ENCODE peak calls at places on chromosomes 16 and 17, in eight cellular contexts. One of them, this sample, is unnamed.

GRCh38 chr16:58679763-58680162 is 4.8 kb downstream of the SLC38A7 start:
- DNase-seq in stimulated activated CD4-positive, alpha-beta T cell treated with anti-CD3 and anti-CD28 coated beads, Interleukin-12 subunit alpha, Interleukin-12 subunit beta, amount 100 ng/mL, for 4 hours: no peak
- DNase-seq in left colon: no peak
- DNase-seq in cerebellar cortex: no peak
- DNase-seq in NCI-H1105: no peak
- DNase-seq in stromal cell of bone marrow: no peak
- DNase-seq in Ammon's horn: no peak
- DNase-seq in fibroblast of the aortic adventitia: no peak
- DNase-seq in this sample: no peak

GRCh38 chr16:25633549-25633948 is 58.2 kb upstream of the HS3ST4 start:
- DNase-seq in stimulated activated CD4-positive, alpha-beta T cell treated with anti-CD3 and anti-CD28 coated beads, Interleukin-12 subunit alpha, Interleukin-12 subunit beta, amount 100 ng/mL, for 4 hours: no peak
- DNase-seq in left colon: no peak
- DNase-seq in cerebellar cortex: no peak
- DNase-seq in NCI-H1105: no peak
- DNase-seq in stromal cell of bone marrow: no peak
- DNase-seq in Ammon's horn: no peak
- DNase-seq in fibroblast of the aortic adventitia: no peak
- DNase-seq in this sample: no peak

GRCh38 chr17:76426853-76427252 is 26.1 kb downstream of the UBE2O start:
- DNase-seq in stimulated activated CD4-positive, alpha-beta T cell treated with anti-CD3 and anti-CD28 coated beads, Interleukin-12 subunit alpha, Interleukin-12 subunit beta, amount 100 ng/mL, for 4 hours: no peak
- DNase-seq in left colon: no peak
- DNase-seq in cerebellar cortex: no peak
- DNase-seq in NCI-H1105: no peak
- DNase-seq in stromal cell of bone marrow: no peak
- DNase-seq in Ammon's horn: no peak
- DNase-seq in fibroblast of the aortic adventitia: no peak
- DNase-seq in this sample: no peak

GRCh38 chr17:59863607-59864006 is 29.1 kb downstream of the TUBD1 start:
- DNase-seq in stimulated activated CD4-positive, alpha-beta T cell treated with anti-CD3 and anti-CD28 coated beads, Interleukin-12 subunit alpha, Interleukin-12 subunit beta, amount 100 ng/mL, for 4 hours: no peak
- DNase-seq in left colon: no peak
- DNase-seq in cerebellar cortex: no peak
- DNase-seq in NCI-H1105: no peak
- DNase-seq in stromal cell of bone marrow: no peak
- DNase-seq in Ammon's horn: no peak
- DNase-seq in fibroblast of the aortic adventitia: peak; percentile 50
- DNase-seq in this sample: peak; percentile 10

GRCh38 chr16:13997933-13998332 is 73.2 kb upstream of the MRTFB start:
- DNase-seq in stimulated activated CD4-positive, alpha-beta T cell treated with anti-CD3 and anti-CD28 coated beads, Interleukin-12 subunit alpha, Interleukin-12 subunit beta, amount 100 ng/mL, for 4 hours: no peak
- DNase-seq in left colon: peak; percentile 21
- DNase-seq in cerebellar cortex: no peak
- DNase-seq in NCI-H1105: no peak
- DNase-seq in stromal cell of bone marrow: no peak
- DNase-seq in Ammon's horn: no peak
- DNase-seq in fibroblast of the aortic adventitia: no peak
- DNase-seq in this sample: no peak

GRCh38 chr16:83830769-83831450 is 23.1 kb downstream of the HSBP1 start:
- DNase-seq in stimulated activated CD4-positive, alpha-beta T cell treated with anti-CD3 and anti-CD28 coated beads, Interleukin-12 subunit alpha, Interleukin-12 subunit beta, amount 100 ng/mL, for 4 hours: no peak
- DNase-seq in left colon: no peak
- DNase-seq in cerebellar cortex: no peak
- DNase-seq in NCI-H1105: no peak
- DNase-seq in stromal cell of bone marrow: no peak
- DNase-seq in Ammon's horn: no peak
- DNase-seq in fibroblast of the aortic adventitia: no peak
- DNase-seq in this sample: no peak

GRCh38 chr16:22188595-22189442 is 17.3 kb upstream of the EEF2K start:
- DNase-seq in stimulated activated CD4-positive, alpha-beta T cell treated with anti-CD3 and anti-CD28 coated beads, Interleukin-12 subunit alpha, Interleukin-12 subunit beta, amount 100 ng/mL, for 4 hours: peak; percentile 41
- DNase-seq in left colon: peak; percentile 67
- DNase-seq in cerebellar cortex: peak; percentile 84
- DNase-seq in NCI-H1105: peak; percentile 1
- DNase-seq in stromal cell of bone marrow: peak; percentile 88
- DNase-seq in Ammon's horn: peak; percentile 86
- DNase-seq in fibroblast of the aortic adventitia: peak; percentile 97
- DNase-seq in this sample: peak; percentile 66

GRCh38 chr16:11913425-11914079 is 2.2 kb downstream of the GSPT1 start:
- DNase-seq in stimulated activated CD4-positive, alpha-beta T cell treated with anti-CD3 and anti-CD28 coated beads, Interleukin-12 subunit alpha, Interleukin-12 subunit beta, amount 100 ng/mL, for 4 hours: no peak
- DNase-seq in left colon: no peak
- DNase-seq in cerebellar cortex: no peak
- DNase-seq in NCI-H1105: no peak
- DNase-seq in stromal cell of bone marrow: no peak
- DNase-seq in Ammon's horn: no peak
- DNase-seq in fibroblast of the aortic adventitia: peak; percentile 15
- DNase-seq in this sample: no peak

GRCh38 chr16:2032285-2033056 is 5.8 kb downstream of the NHERF2 start:
- DNase-seq in stimulated activated CD4-positive, alpha-beta T cell treated with anti-CD3 and anti-CD28 coated beads, Interleukin-12 subunit alpha, Interleukin-12 subunit beta, amount 100 ng/mL, for 4 hours: no peak
- DNase-seq in left colon: no peak
- DNase-seq in cerebellar cortex: no peak
- DNase-seq in NCI-H1105: no peak
- DNase-seq in stromal cell of bone marrow: no peak
- DNase-seq in Ammon's horn: peak; percentile 50
- DNase-seq in fibroblast of the aortic adventitia: no peak
- DNase-seq in this sample: no peak

GRCh38 chr17:77802811-77803220 is 155.7 kb upstream of the TNRC6C start:
- DNase-seq in stimulated activated CD4-positive, alpha-beta T cell treated with anti-CD3 and anti-CD28 coated beads, Interleukin-12 subunit alpha, Interleukin-12 subunit beta, amount 100 ng/mL, for 4 hours: no peak
- DNase-seq in left colon: peak; percentile 17
- DNase-seq in cerebellar cortex: peak; percentile 94
- DNase-seq in NCI-H1105: peak; percentile 72
- DNase-seq in stromal cell of bone marrow: peak; percentile 19
- DNase-seq in Ammon's horn: peak; percentile 65
- DNase-seq in fibroblast of the aortic adventitia: peak; percentile 29
- DNase-seq in this sample: peak; percentile 39

GRCh38 chr17:17351901-17352781 is 49.0 kb downstream of the NT5M start:
- DNase-seq in stimulated activated CD4-positive, alpha-beta T cell treated with anti-CD3 and anti-CD28 coated beads, Interleukin-12 subunit alpha, Interleukin-12 subunit beta, amount 100 ng/mL, for 4 hours: no peak
- DNase-seq in left colon: no peak
- DNase-seq in cerebellar cortex: no peak
- DNase-seq in NCI-H1105: no peak
- DNase-seq in stromal cell of bone marrow: no peak
- DNase-seq in Ammon's horn: no peak
- DNase-seq in fibroblast of the aortic adventitia: no peak
- DNase-seq in this sample: no peak

GRCh38 chr16:11586856-11587642 is at the start of gene LITAF:
- DNase-seq in stimulated activated CD4-positive, alpha-beta T cell treated with anti-CD3 and anti-CD28 coated beads, Interleukin-12 subunit alpha, Interleukin-12 subunit beta, amount 100 ng/mL, for 4 hours: peak; percentile 57
- DNase-seq in left colon: peak; percentile 81
- DNase-seq in cerebellar cortex: peak; percentile 16
- DNase-seq in NCI-H1105: peak; percentile 53
- DNase-seq in stromal cell of bone marrow: no peak
- DNase-seq in Ammon's horn: peak; percentile 66
- DNase-seq in fibroblast of the aortic adventitia: peak; percentile 29
- DNase-seq in this sample: peak; percentile 74

GRCh38 chr17:33202011-33202410 is 91.1 kb downstream of the ASIC2 start:
- DNase-seq in stimulated activated CD4-positive, alpha-beta T cell treated with anti-CD3 and anti-CD28 coated beads, Interleukin-12 subunit alpha, Interleukin-12 subunit beta, amount 100 ng/mL, for 4 hours: no peak
- DNase-seq in left colon: no peak
- DNase-seq in cerebellar cortex: peak; percentile 16
- DNase-seq in NCI-H1105: no peak
- DNase-seq in stromal cell of bone marrow: no peak
- DNase-seq in Ammon's horn: no peak
- DNase-seq in fibroblast of the aortic adventitia: no peak
- DNase-seq in this sample: no peak

This sample was measured in Peyer's patch.